ENCODE peak calls at places on chromosomes 12 and 14, in nine cellular contexts. I is CD4-positive, alpha-beta T cell; X is GM23338; O is brain microvascular endothelial cell; H is heart left ventricle; A is CD8-positive, alpha-beta memory T cell; T is tibial nerve; Y is PC-3; G is lower lobe of right lung. R is an unnamed sample.

GRCh38 chr12:65188179-65188709 is 18.9 kb downstream of the LEMD3 start:
- DNase-seq in A (no peak), T (no peak), Y (no peak), O (no peak), I (no peak), G (no peak), H (no peak), X (no peak), R (no peak)

GRCh38 chr12:56206373-56207166 is 15.2 kb downstream of the RNF41 start:
- DNase-seq in Y (peak; percentile 64), X (peak; percentile 90), O (peak; percentile 62), A (peak; percentile 14), G (no peak), H (peak; percentile 64), T (peak; percentile 72), I (peak; percentile 25), R (no peak)

GRCh38 chr12:113776536-113776935 is 189.6 kb downstream of the RBM19 start:
- DNase-seq in X (no peak), G (no peak), A (no peak), I (no peak), Y (no peak), O (no peak), H (no peak), T (no peak), R (no peak)

GRCh38 chr12:53532026-53532425 is 24.7 kb upstream of the NPFF start:
- DNase-seq in X (no peak), O (no peak), Y (no peak), I (no peak), H (no peak), A (no peak), T (no peak), G (no peak), R (no peak)

GRCh38 chr14:104292084-104292970 is 153.9 kb downstream of the KIF26A start:
- DNase-seq in G (peak; percentile 36), Y (no peak), O (no peak), X (no peak), H (peak; percentile 9), T (no peak), I (no peak), A (no peak), R (no peak)

GRCh38 chr14:93309430-93309966 is 23.3 kb downstream of the BTBD7 start:
- DNase-seq in H (no peak), O (no peak), Y (peak; percentile 76), G (no peak), T (no peak), A (no peak), I (no peak), X (no peak), R (no peak)

GRCh38 chr12:100498141-100498540 is 24.5 kb downstream of the NR1H4 start:
- DNase-seq in T (no peak), X (no peak), Y (no peak), G (no peak), O (no peak), H (no peak), A (no peak), I (no peak), R (no peak)

GRCh38 chr14:82011460-82011859 is 477.8 kb upstream of the SEL1L start:
- DNase-seq in T (no peak), O (no peak), I (no peak), Y (no peak), G (no peak), A (no peak), H (no peak), X (no peak), R (no peak)

GRCh38 chr12:126831115-126831514 is 1435.9 kb upstream of the TMEM132C start:
- DNase-seq in I (no peak), Y (no peak), T (no peak), H (no peak), X (no peak), G (no peak), O (no peak), A (no peak), R (no peak)

GRCh38 chr12:26197832-26198231 is 2.5 kb downstream of the SSPN start:
- DNase-seq in G (no peak), T (no peak), O (no peak), I (no peak), A (no peak), X (no peak), Y (peak; percentile 36), H (no peak), R (no peak)

GRCh38 chr12:102379346-102379745 is 101.0 kb downstream of the IGF1 start:
- DNase-seq in Y (no peak), G (no peak), X (no peak), A (no peak), O (no peak), T (no peak), H (no peak), I (no peak), R (no peak)

GRCh38 chr12:65845751-65846537 is 21.7 kb downstream of the HMGA2 start:
- DNase-seq in T (no peak), Y (no peak), G (no peak), I (no peak), O (no peak), X (peak; percentile 83), H (no peak), A (no peak), R (no peak)

GRCh38 chr12:77345336-77345735 is 280.0 kb upstream of the E2F7 start:
- DNase-seq in T (no peak), A (no peak), H (no peak), O (no peak), X (no peak), G (no peak), I (no peak), Y (no peak), R (no peak)
- H3K27ac ChIP-seq in T (no peak overlapping the region), A (no peak overlapping the region), H (peak overlapping the region; percentile 22), O (no peak overlapping the region), X (no peak overlapping the region), G (no peak overlapping the region), I (no peak overlapping the region), Y (no peak overlapping the region), R (no peak overlapping the region)

DNA sequence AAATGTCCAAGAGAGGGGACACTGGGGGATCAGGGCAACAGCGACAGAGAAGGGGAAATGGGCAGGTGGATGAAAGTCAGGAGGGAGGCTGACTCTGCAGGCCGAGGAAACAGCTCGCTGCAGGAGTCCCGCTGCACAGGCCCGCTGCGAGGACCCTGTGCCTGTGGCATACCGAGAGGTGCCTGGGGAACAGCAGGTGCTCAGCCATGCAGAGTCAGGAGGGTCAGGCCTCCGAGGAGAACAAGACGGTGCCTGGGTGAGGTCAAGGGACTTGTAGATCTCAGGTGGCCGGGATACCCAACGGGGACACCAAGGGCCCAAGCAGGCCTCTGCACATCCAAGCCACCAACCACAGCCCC is 67.6 kb downstream of the NCOR2 start:
- DNase-seq in A (no peak), X (no peak), Y (no peak), T (no peak), G (no peak), O (no peak), I (no peak), H (no peak), R (no peak)
- H3K27ac ChIP-seq in A (no peak overlapping the region), X (peak overlapping the region; percentile 96), Y (no peak overlapping the region), T (peak overlapping the region; percentile 46), G (peak overlapping the region; percentile 43), O (no peak overlapping the region), I (no peak overlapping the region), H (peak overlapping the region; percentile 73), R (no peak overlapping the region)

GRCh38 chr12:42421844-42422779 is 96.1 kb downstream of the PPHLN1 start:
- DNase-seq in A (no peak), X (no peak), O (peak; percentile 57), I (no peak), T (no peak), H (no peak), G (no peak), Y (peak; percentile 18), R (no peak)

GRCh38 chr12:42422785-42423184 is 96.8 kb downstream of the PPHLN1 start:
- DNase-seq in G (no peak), T (no peak), Y (no peak), X (no peak), O (no peak), A (no peak), H (no peak), I (no peak), R (no peak)

GRCh38 chr12:42428850-42429249 is 102.9 kb downstream of the PPHLN1 start:
- DNase-seq in I (no peak), G (no peak), T (no peak), A (no peak), Y (no peak), O (no peak), X (no peak), H (no peak), R (no peak)

DNA sequence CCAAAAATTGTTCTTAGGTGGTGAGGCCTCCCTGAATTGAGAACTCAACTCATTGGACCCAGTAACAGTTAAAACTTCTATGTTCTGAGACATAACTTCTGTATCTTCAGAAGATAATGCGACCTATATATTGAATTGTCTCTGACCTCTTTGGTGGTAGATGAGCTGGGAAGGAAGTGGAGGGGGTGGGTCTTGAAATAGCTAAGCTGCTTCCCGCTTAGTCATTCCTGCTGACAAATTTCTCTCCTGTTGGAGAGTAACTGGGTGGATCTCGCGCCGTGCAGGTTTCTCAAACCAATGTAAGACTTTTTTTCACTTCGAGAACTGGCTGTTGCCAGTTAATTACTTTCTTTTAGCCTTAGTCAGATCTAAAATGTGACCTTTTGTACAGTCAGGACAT is 100.8 kb downstream of the PPHLN1 start:
- DNase-seq in T (no peak), G (peak; percentile 51), I (no peak), O (peak; percentile 89), A (no peak), H (no peak), X (peak; percentile 60), Y (peak; percentile 74), R (no peak)
- H3K27ac ChIP-seq in T (no peak overlapping the region), G (no peak overlapping the region), I (no peak overlapping the region), O (peak overlapping the region; percentile 44), A (peak overlapping the region; percentile 40), H (no peak overlapping the region), X (no peak overlapping the region), Y (peak overlapping the region; percentile 43), R (no peak overlapping the region)

DNA sequence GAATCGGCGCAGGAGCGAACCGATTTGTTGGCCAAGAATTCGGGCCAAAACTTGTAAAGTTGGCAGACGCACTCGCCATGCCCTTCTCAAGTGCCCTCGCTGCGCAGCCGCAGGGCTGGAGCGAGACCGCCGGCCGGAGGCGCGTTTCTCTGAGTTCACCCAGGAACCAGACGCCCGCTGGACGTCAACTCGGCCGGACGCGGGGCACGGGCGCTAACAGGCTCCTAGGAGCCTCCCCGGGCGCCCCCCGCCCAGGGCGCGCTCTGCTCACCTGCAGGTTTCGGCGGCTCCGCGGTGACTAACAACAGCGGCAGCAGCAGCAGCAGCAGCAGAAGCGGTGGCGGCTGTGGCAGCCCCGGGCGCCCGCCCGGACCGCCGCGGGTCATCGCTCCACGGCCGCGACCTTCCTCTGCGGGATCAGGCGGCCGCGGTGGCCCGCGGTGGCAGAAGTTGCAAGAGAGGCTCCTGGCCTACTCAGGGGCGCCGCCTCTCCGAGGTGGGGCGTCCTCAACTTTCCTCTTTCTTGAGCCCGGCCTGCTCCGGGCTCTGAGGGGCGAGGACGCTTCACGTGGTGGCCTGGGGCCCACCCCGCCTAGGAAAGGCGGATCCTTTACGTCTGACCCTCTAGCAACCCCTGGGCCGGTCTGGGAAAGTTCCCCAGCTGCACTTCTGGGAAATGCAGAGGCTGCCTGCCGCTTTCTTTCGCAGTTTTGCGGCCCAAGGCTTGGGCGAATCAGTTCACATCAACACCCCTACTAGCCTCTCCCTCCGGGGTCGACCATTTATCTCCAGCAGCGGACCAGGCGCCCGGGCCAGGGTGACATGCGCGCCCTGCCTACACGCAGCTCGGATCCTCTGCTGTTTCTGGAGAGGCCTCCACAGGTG is at the start of gene PLBD1:
- DNase-seq in Y (peak; percentile 44), I (no peak), O (no peak), T (peak; percentile 21), G (peak; percentile 87), A (no peak), X (peak; percentile 88), H (peak; percentile 89), R (no peak)
- H3K27ac ChIP-seq in Y (no peak within 1 kb of the TSS), I (no peak within 1 kb of the TSS), O (no peak within 1 kb of the TSS), T (no peak within 1 kb of the TSS), G (peak within 1 kb of the TSS; percentile 88), A (peak within 1 kb of the TSS; percentile 38), X (peak within 1 kb of the TSS; percentile 67), H (peak within 1 kb of the TSS; percentile 92), R (peak within 1 kb of the TSS; percentile 40)